ENCODE peak calls at places on chromosome 19, in ten cellular contexts. One of them, this sample, is unnamed. For H3K36me3, the result is how much of the 10 kb centered on the place peaks cover.

GRCh38 chr19:51246153-51246552 is 4.7 kb upstream of the SIGLECL1 start:
- DNase-seq in mesenchymal stem cell: no peak
- DNase-seq in thoracic aorta: no peak
- DNase-seq in K562: no peak
- DNase-seq in colonic mucosa: no peak
- DNase-seq in suprapubic skin: no peak
- DNase-seq in endothelial cell of umbilical vein: no peak
- DNase-seq in bronchial epithelial cell: no peak
- DNase-seq in HCT116: no peak
- DNase-seq in IMR-90: peak
- DNase-seq in this sample: no peak

GRCh38 chr19:7505288-7505681 is 10.6 kb upstream of the ZNF358 start:
- DNase-seq in IMR-90: no peak
- DNase-seq in colonic mucosa: peak
- DNase-seq in suprapubic skin: no peak
- DNase-seq in endothelial cell of umbilical vein: no peak
- DNase-seq in bronchial epithelial cell: no peak
- DNase-seq in K562: no peak
- DNase-seq in HCT116: no peak
- DNase-seq in thoracic aorta: no peak
- DNase-seq in mesenchymal stem cell: no peak
- DNase-seq in this sample: no peak

GRCh38 chr19:11337080-11337479 is 2.4 kb downstream of the RAB3D start:
- DNase-seq in suprapubic skin: no peak
- DNase-seq in thoracic aorta: no peak
- DNase-seq in HCT116: no peak
- DNase-seq in IMR-90: no peak
- DNase-seq in bronchial epithelial cell: no peak
- DNase-seq in mesenchymal stem cell: no peak
- DNase-seq in K562: no peak
- DNase-seq in colonic mucosa: no peak
- DNase-seq in endothelial cell of umbilical vein: no peak
- DNase-seq in this sample: no peak

GRCh38 chr19:29672933-29673336 is 7.7 kb downstream of the PLEKHF1 start:
- DNase-seq in suprapubic skin: no peak
- DNase-seq in mesenchymal stem cell: no peak
- DNase-seq in endothelial cell of umbilical vein: no peak
- DNase-seq in IMR-90: no peak
- DNase-seq in thoracic aorta: no peak
- DNase-seq in K562: no peak
- DNase-seq in HCT116: no peak
- DNase-seq in bronchial epithelial cell: no peak
- DNase-seq in colonic mucosa: no peak
- DNase-seq in this sample: no peak

GRCh38 chr19:15227261-15227660 is 5.0 kb downstream of the EPHX3 start:
- DNase-seq in HCT116: no peak
- DNase-seq in IMR-90: no peak
- DNase-seq in K562: no peak
- DNase-seq in colonic mucosa: no peak
- DNase-seq in suprapubic skin: no peak
- DNase-seq in thoracic aorta: no peak
- DNase-seq in mesenchymal stem cell: no peak
- DNase-seq in endothelial cell of umbilical vein: no peak
- DNase-seq in bronchial epithelial cell: no peak
- DNase-seq in this sample: no peak

GRCh38 chr19:42480335-42481095 is 37.8 kb upstream of the CXCL17 start:
- DNase-seq in K562: no peak
- DNase-seq in mesenchymal stem cell: peak
- DNase-seq in suprapubic skin: no peak
- DNase-seq in bronchial epithelial cell: peak
- DNase-seq in HCT116: no peak
- DNase-seq in IMR-90: peak
- DNase-seq in thoracic aorta: no peak
- DNase-seq in endothelial cell of umbilical vein: no peak
- DNase-seq in colonic mucosa: no peak
- DNase-seq in this sample: no peak

GRCh38 chr19:55479045-55479444 is 2.6 kb downstream of the ZNF628 start:
- DNase-seq in endothelial cell of umbilical vein: no peak
- DNase-seq in thoracic aorta: no peak
- DNase-seq in suprapubic skin: no peak
- DNase-seq in K562: peak
- DNase-seq in colonic mucosa: no peak
- DNase-seq in HCT116: no peak
- DNase-seq in IMR-90: no peak
- DNase-seq in bronchial epithelial cell: no peak
- DNase-seq in mesenchymal stem cell: no peak
- DNase-seq in this sample: no peak

GRCh38 chr19:14187586-14187985 is 18.4 kb downstream of the ADGRL1 start:
- DNase-seq in K562: peak
- DNase-seq in endothelial cell of umbilical vein: no peak
- DNase-seq in colonic mucosa: no peak
- DNase-seq in IMR-90: no peak
- DNase-seq in thoracic aorta: no peak
- DNase-seq in suprapubic skin: no peak
- DNase-seq in mesenchymal stem cell: no peak
- DNase-seq in bronchial epithelial cell: no peak
- DNase-seq in HCT116: no peak
- DNase-seq in this sample: no peak

GRCh38 chr19:17244618-17245534 is 843 bp downstream of the NR2F6 start:
- DNase-seq in endothelial cell of umbilical vein: no peak
- DNase-seq in mesenchymal stem cell: no peak
- DNase-seq in K562: no peak
- DNase-seq in HCT116: no peak
- DNase-seq in bronchial epithelial cell: no peak
- DNase-seq in IMR-90: no peak
- DNase-seq in thoracic aorta: no peak
- DNase-seq in suprapubic skin: no peak
- DNase-seq in colonic mucosa: peak
- DNase-seq in this sample: no peak

GRCh38 chr19:51421229-51422052 is 4.0 kb upstream of the SIGLEC10 start:
- DNase-seq in bronchial epithelial cell: no peak
- DNase-seq in endothelial cell of umbilical vein: no peak
- DNase-seq in K562: no peak
- DNase-seq in suprapubic skin: no peak
- DNase-seq in mesenchymal stem cell: no peak
- DNase-seq in HCT116: no peak
- DNase-seq in colonic mucosa: no peak
- DNase-seq in IMR-90: no peak
- DNase-seq in thoracic aorta: no peak
- DNase-seq in this sample: no peak

GRCh38 chr19:677201-677600 is 1.0 kb downstream of the FSTL3 start:
- DNase-seq in IMR-90: peak
- DNase-seq in thoracic aorta: peak
- DNase-seq in K562: no peak
- DNase-seq in suprapubic skin: no peak
- DNase-seq in endothelial cell of umbilical vein: peak
- DNase-seq in colonic mucosa: peak
- DNase-seq in mesenchymal stem cell: peak
- DNase-seq in HCT116: no peak
- DNase-seq in bronchial epithelial cell: peak
- DNase-seq in this sample: peak

GRCh38 chr19:6458695-6459355 is 767 bp downstream of the SLC25A23 start:
- DNase-seq in IMR-90: no peak
- DNase-seq in HCT116: no peak
- DNase-seq in mesenchymal stem cell: no peak
- DNase-seq in suprapubic skin: no peak
- DNase-seq in thoracic aorta: no peak
- DNase-seq in endothelial cell of umbilical vein: no peak
- DNase-seq in bronchial epithelial cell: no peak
- DNase-seq in K562: peak
- DNase-seq in colonic mucosa: peak
- DNase-seq in this sample: no peak

GRCh38 chr19:14410054-14410774 is 8.9 kb downstream of the DDX39A start:
- DNase-seq in suprapubic skin: no peak
- DNase-seq in IMR-90: no peak
- DNase-seq in mesenchymal stem cell: no peak
- DNase-seq in endothelial cell of umbilical vein: no peak
- DNase-seq in K562: peak
- DNase-seq in HCT116: no peak
- DNase-seq in bronchial epithelial cell: no peak
- DNase-seq in thoracic aorta: no peak
- DNase-seq in colonic mucosa: no peak
- DNase-seq in this sample: no peak

GRCh38 chr19:29665826-29666633 is 769 bp downstream of the PLEKHF1 start:
- DNase-seq in IMR-90: peak
- DNase-seq in suprapubic skin: no peak
- DNase-seq in thoracic aorta: no peak
- DNase-seq in bronchial epithelial cell: no peak
- DNase-seq in colonic mucosa: peak
- DNase-seq in endothelial cell of umbilical vein: no peak
- DNase-seq in HCT116: no peak
- DNase-seq in K562: no peak
- DNase-seq in mesenchymal stem cell: peak
- DNase-seq in this sample: peak

GRCh38 chr19:4501691-4502090 is 16.6 kb downstream of the PLIN4 start:
- DNase-seq in colonic mucosa: no peak
- DNase-seq in bronchial epithelial cell: no peak
- DNase-seq in thoracic aorta: no peak
- DNase-seq in K562: no peak
- DNase-seq in suprapubic skin: no peak
- DNase-seq in endothelial cell of umbilical vein: no peak
- DNase-seq in IMR-90: no peak
- DNase-seq in mesenchymal stem cell: no peak
- DNase-seq in HCT116: no peak
- DNase-seq in this sample: no peak
- H3K36me3 ChIP-seq in colonic mucosa: under half
- H3K36me3 ChIP-seq in bronchial epithelial cell: under half
- H3K36me3 ChIP-seq in thoracic aorta: under half
- H3K36me3 ChIP-seq in K562: under half
- H3K36me3 ChIP-seq in suprapubic skin: half or more
- H3K36me3 ChIP-seq in endothelial cell of umbilical vein: under half
- H3K36me3 ChIP-seq in IMR-90: half or more
- H3K36me3 ChIP-seq in mesenchymal stem cell: half or more
- H3K36me3 ChIP-seq in HCT116: under half
- H3K36me3 ChIP-seq in this sample: under half

GRCh38 chr19:33802001-33802400 is 5.3 kb downstream of the KCTD15 start:
- DNase-seq in IMR-90: no peak
- DNase-seq in endothelial cell of umbilical vein: no peak
- DNase-seq in bronchial epithelial cell: no peak
- DNase-seq in K562: no peak
- DNase-seq in colonic mucosa: no peak
- DNase-seq in thoracic aorta: no peak
- DNase-seq in mesenchymal stem cell: no peak
- DNase-seq in suprapubic skin: no peak
- DNase-seq in HCT116: no peak
- DNase-seq in this sample: no peak
- H3K36me3 ChIP-seq in IMR-90: under half
- H3K36me3 ChIP-seq in endothelial cell of umbilical vein: under half
- H3K36me3 ChIP-seq in bronchial epithelial cell: under half
- H3K36me3 ChIP-seq in K562: half or more
- H3K36me3 ChIP-seq in colonic mucosa: under half
- H3K36me3 ChIP-seq in thoracic aorta: under half
- H3K36me3 ChIP-seq in mesenchymal stem cell: half or more
- H3K36me3 ChIP-seq in suprapubic skin: under half
- H3K36me3 ChIP-seq in HCT116: under half
- H3K36me3 ChIP-seq in this sample: under half

GRCh38 chr19:44648536-44649370 is 5.0 kb downstream of the PVR start:
- DNase-seq in K562: no peak
- DNase-seq in suprapubic skin: no peak
- DNase-seq in colonic mucosa: no peak
- DNase-seq in bronchial epithelial cell: peak
- DNase-seq in thoracic aorta: no peak
- DNase-seq in mesenchymal stem cell: peak
- DNase-seq in endothelial cell of umbilical vein: peak
- DNase-seq in HCT116: no peak
- DNase-seq in IMR-90: peak
- DNase-seq in this sample: peak

GRCh38 chr19:44647144-44647543 is 3.4 kb downstream of the PVR start:
- DNase-seq in colonic mucosa: no peak
- DNase-seq in mesenchymal stem cell: no peak
- DNase-seq in suprapubic skin: no peak
- DNase-seq in IMR-90: no peak
- DNase-seq in HCT116: no peak
- DNase-seq in thoracic aorta: no peak
- DNase-seq in K562: no peak
- DNase-seq in endothelial cell of umbilical vein: no peak
- DNase-seq in bronchial epithelial cell: no peak
- DNase-seq in this sample: no peak

GRCh38 chr19:44646049-44646416 is 2.3 kb downstream of the PVR start:
- DNase-seq in endothelial cell of umbilical vein: no peak
- DNase-seq in suprapubic skin: no peak
- DNase-seq in thoracic aorta: no peak
- DNase-seq in K562: no peak
- DNase-seq in colonic mucosa: no peak
- DNase-seq in bronchial epithelial cell: no peak
- DNase-seq in mesenchymal stem cell: no peak
- DNase-seq in IMR-90: no peak
- DNase-seq in HCT116: no peak
- DNase-seq in this sample: no peak

GRCh38 chr19:44653343-44653742 is 9.6 kb downstream of the PVR start:
- DNase-seq in HCT116: no peak
- DNase-seq in mesenchymal stem cell: no peak
- DNase-seq in colonic mucosa: no peak
- DNase-seq in suprapubic skin: no peak
- DNase-seq in thoracic aorta: no peak
- DNase-seq in K562: no peak
- DNase-seq in bronchial epithelial cell: no peak
- DNase-seq in endothelial cell of umbilical vein: no peak
- DNase-seq in IMR-90: no peak
- DNase-seq in this sample: no peak

GRCh38 chr19:44649578-44650145 is 6.0 kb downstream of the PVR start:
- DNase-seq in bronchial epithelial cell: no peak
- DNase-seq in thoracic aorta: no peak
- DNase-seq in suprapubic skin: no peak
- DNase-seq in K562: no peak
- DNase-seq in HCT116: no peak
- DNase-seq in IMR-90: no peak
- DNase-seq in mesenchymal stem cell: no peak
- DNase-seq in endothelial cell of umbilical vein: no peak
- DNase-seq in colonic mucosa: no peak
- DNase-seq in this sample: no peak
- H3K36me3 ChIP-seq in bronchial epithelial cell: under half
- H3K36me3 ChIP-seq in thoracic aorta: under half
- H3K36me3 ChIP-seq in suprapubic skin: under half
- H3K36me3 ChIP-seq in K562: under half
- H3K36me3 ChIP-seq in HCT116: half or more
- H3K36me3 ChIP-seq in IMR-90: half or more
- H3K36me3 ChIP-seq in mesenchymal stem cell: half or more
- H3K36me3 ChIP-seq in endothelial cell of umbilical vein: under half
- H3K36me3 ChIP-seq in colonic mucosa: under half
- H3K36me3 ChIP-seq in this sample: half or more

DNA sequence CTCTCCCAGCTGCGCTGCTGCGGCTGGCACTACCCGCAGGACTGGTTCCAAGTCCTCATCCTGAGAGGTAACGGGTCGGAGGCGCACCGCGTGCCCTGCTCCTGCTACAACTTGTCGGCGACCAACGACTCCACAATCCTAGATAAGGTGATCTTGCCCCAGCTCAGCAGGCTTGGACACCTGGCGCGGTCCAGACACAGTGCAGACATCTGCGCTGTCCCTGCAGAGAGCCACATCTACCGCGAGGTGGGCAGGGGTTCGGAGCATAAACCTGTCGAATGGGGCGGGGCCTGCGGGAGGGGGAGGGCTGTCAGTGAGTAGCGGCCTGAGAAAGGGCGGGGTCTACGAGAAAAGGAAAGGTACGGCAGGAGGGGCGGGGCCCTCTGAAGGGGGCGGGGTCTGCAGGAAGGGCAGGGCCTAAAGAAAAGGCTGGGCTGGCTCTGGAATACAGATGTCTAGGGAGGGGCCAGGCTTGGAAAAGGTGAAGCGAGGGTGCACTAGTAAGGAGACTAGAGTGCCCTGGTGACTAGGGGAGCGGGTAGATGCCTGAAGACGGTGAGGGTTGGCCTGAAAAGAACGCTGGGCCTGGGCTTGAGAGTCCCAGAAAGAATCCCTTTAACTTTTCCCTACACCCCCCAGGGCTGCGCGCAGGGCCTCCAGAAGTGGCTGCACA is 3.6 kb downstream of the CD37 start:
- DNase-seq in endothelial cell of umbilical vein: peak
- DNase-seq in IMR-90: no peak
- DNase-seq in thoracic aorta: peak
- DNase-seq in K562: peak
- DNase-seq in HCT116: no peak
- DNase-seq in suprapubic skin: peak
- DNase-seq in mesenchymal stem cell: peak
- DNase-seq in colonic mucosa: peak
- DNase-seq in bronchial epithelial cell: peak
- DNase-seq in this sample: peak
- H3K36me3 ChIP-seq in endothelial cell of umbilical vein: under half
- H3K36me3 ChIP-seq in IMR-90: under half
- H3K36me3 ChIP-seq in thoracic aorta: under half
- H3K36me3 ChIP-seq in K562: under half
- H3K36me3 ChIP-seq in HCT116: under half
- H3K36me3 ChIP-seq in suprapubic skin: under half
- H3K36me3 ChIP-seq in mesenchymal stem cell: half or more
- H3K36me3 ChIP-seq in colonic mucosa: under half
- H3K36me3 ChIP-seq in bronchial epithelial cell: under half
- H3K36me3 ChIP-seq in this sample: under half

This sample was measured in astrocyte.